ENCODE peak calls at places on chromosomes 1 and 21, in four cellular contexts. K is ACHN, E is heart left ventricle, P is aorta. U is an unnamed sample.
A peak's percentile ranks its signal among the peaks of the same experiment; 100 is the strongest.

GRCh38 chr1:203625623-203626189 is 926 bp upstream of the ATP2B4 start:
- DNase-seq in K (peak; percentile 61), E (peak; percentile 33), P (no peak), U (no peak)

GRCh38 chr1:63317007-63317813 is 5.2 kb upstream of the FOXD3 start:
- DNase-seq in K (peak; percentile 84), E (peak; percentile 60), P (peak; percentile 84), U (peak; percentile 52)

GRCh38 chr1:18575620-18576019 is 55.0 kb upstream of the PAX7 start:
- DNase-seq in K (peak; percentile 53), E (no peak), P (peak; percentile 67), U (no peak)

GRCh38 chr1:111227875-111228747 is 598 bp downstream of the CHI3L2 start:
- DNase-seq in K (peak; percentile 47), E (peak; percentile 54), P (no peak), U (peak; percentile 27)

GRCh38 chr1:47444578-47445465 is 7.0 kb downstream of the FOXD2 start:
- DNase-seq in K (no peak), E (no peak), P (peak; percentile 82), U (peak; percentile 40)

GRCh38 chr1:207069059-207069458 is 16.0 kb downstream of the PFKFB2 start:
- DNase-seq in K (no peak), E (peak; percentile 50), P (no peak), U (no peak)

GRCh38 chr1:208135354-208135753 is 108.8 kb downstream of the PLXNA2 start:
- DNase-seq in K (no peak), E (no peak), P (no peak), U (peak; percentile 44)

GRCh38 chr21:45618846-45619485 is 24.6 kb upstream of the PCBP3 start:
- DNase-seq in K (no peak), E (no peak), P (peak; percentile 39), U (no peak)

GRCh38 chr1:54926955-54927354 is 40.0 kb upstream of the DHCR24 start:
- DNase-seq in K (no peak), E (no peak), P (no peak), U (no peak)

GRCh38 chr1:43454270-43455011 is 710 bp upstream of the HYI start:
- DNase-seq in K (no peak), E (peak; percentile 82), P (peak; percentile 86), U (peak; percentile 86)

GRCh38 chr1:200351826-200352549 is 57.8 kb downstream of the ZNF281 start:
- DNase-seq in K (peak; percentile 59), E (no peak), P (no peak), U (no peak)

GRCh38 chr21:45766501-45766900 is 123.0 kb downstream of the PCBP3 start:
- DNase-seq in K (no peak), E (no peak), P (no peak), U (no peak)

GRCh38 chr1:200291106-200291505 is 118.7 kb downstream of the ZNF281 start:
- DNase-seq in K (no peak), E (no peak), P (no peak), U (no peak)

GRCh38 chr1:241819340-241819866 is 28.6 kb upstream of the EXO1 start:
- DNase-seq in K (no peak), E (no peak), P (no peak), U (no peak)

GRCh38 chr1:212035835-212036605 is 472 bp downstream of the DTL start:
- DNase-seq in K (no peak), E (no peak), P (no peak), U (no peak)

GRCh38 chr1:201016211-201016651 is 7.3 kb downstream of the KIF21B start:
- DNase-seq in K (no peak), E (no peak), P (no peak), U (peak; percentile 42)

GRCh38 chr1:29584816-29585600 is 348.7 kb downstream of the PTPRU start:
- DNase-seq in K (no peak), E (no peak), P (no peak), U (no peak)

GRCh38 chr1:92315766-92316413 is 17.0 kb downstream of the RPAP2 start:
- DNase-seq in K (no peak), E (no peak), P (no peak), U (no peak)

GRCh38 chr1:156860639-156861423 is at the start of gene NTRK1:
- DNase-seq in K (peak; percentile 56), E (no peak), P (no peak), U (no peak)

GRCh38 chr1:185938396-185938795 is 204.2 kb downstream of the HMCN1 start:
- DNase-seq in K (no peak), E (peak; percentile 38), P (no peak), U (no peak)

GRCh38 chr1:10251325-10252103 is 41.1 kb downstream of the KIF1B start:
- DNase-seq in K (no peak), E (no peak), P (no peak), U (no peak)

GRCh38 chr1:224804220-224804619 is 125.3 kb upstream of the DNAH14 start:
- DNase-seq in K (no peak), E (no peak), P (no peak), U (no peak)

GRCh38 chr1:193434319-193434718 is 247.9 kb upstream of the B3GALT2 start:
- DNase-seq in K (no peak), E (no peak), P (no peak), U (no peak)

GRCh38 chr21:35540950-35541632 is 492.0 kb upstream of the RUNX1 start:
- DNase-seq in K (no peak), E (no peak), P (no peak), U (no peak)

GRCh38 chr1:158945061-158945460 is 13.7 kb downstream of the PYHIN1 start:
- DNase-seq in K (no peak), E (no peak), P (no peak), U (no peak)

GRCh38 chr1:20082772-20083171 is 12.8 kb downstream of the PLA2G5 start:
- DNase-seq in K (no peak), E (no peak), P (peak; percentile 30), U (no peak)

GRCh38 chr1:226405411-226405988 is 2.4 kb downstream of the PARP1 start:
- DNase-seq in K (no peak), E (no peak), P (no peak), U (no peak)

GRCh38 chr1:117591248-117591647 is 14.6 kb upstream of the TENT5C start:
- DNase-seq in K (no peak), E (no peak), P (no peak), U (no peak)

GRCh38 chr1:49906365-49906764 is 117.4 kb downstream of the AGBL4 start:
- DNase-seq in K (no peak), E (no peak), P (no peak), U (no peak)

GRCh38 chr1:236747311-236747956 is 47.7 kb upstream of the MTR start:
- DNase-seq in K (no peak), E (no peak), P (no peak), U (no peak)

GRCh38 chr1:71080178-71080781 is 555 bp downstream of the ZRANB2 start:
- DNase-seq in K (peak; percentile 5), E (no peak), P (no peak), U (no peak)

GRCh38 chr1:90671736-90672135 is 45.4 kb downstream of the BARHL2 start:
- DNase-seq in K (no peak), E (no peak), P (no peak), U (no peak)

GRCh38 chr21:25639167-25639921 is at the start of gene JAM2:
- DNase-seq in K (peak; percentile 20), E (peak; percentile 63), P (peak; percentile 79), U (peak; percentile 61)

GRCh38 chr1:235809949-235810348 is 56.8 kb downstream of the LYST start:
- DNase-seq in K (no peak), E (no peak), P (no peak), U (no peak)

GRCh38 chr1:246254854-246255253 is 252.2 kb downstream of the SMYD3 start:
- DNase-seq in K (no peak), E (no peak), P (no peak), U (no peak)